ENCODE peak calls at places on chromosomes 11 and 22, in seven cellular contexts. V is ovary, U is tibial nerve, M is K562, E is Peyer's patch, Z is HCT116, K is uterus. T is an unnamed sample.

GRCh38 chr11:79388201-79388600 is 52.6 kb downstream of the TENM4 start:
- DNase-seq in V (no peak), U (no peak), M (no peak), E (no peak), Z (no peak), K (no peak), T (no peak)

GRCh38 chr11:57800444-57801184 is 39.0 kb downstream of the CTNND1 start:
- DNase-seq in V (no peak), U (peak; percentile 49), M (peak; percentile 71), E (no peak), Z (peak; percentile 51), K (no peak), T (peak; percentile 45)

GRCh38 chr11:46675949-46676348 is 24.5 kb downstream of the ARHGAP1 start:
- DNase-seq in V (peak; percentile 29), U (no peak), M (no peak), E (no peak), Z (no peak), K (no peak), T (no peak)

GRCh38 chr22:42399315-42400271 is 32.6 kb downstream of the NFAM1 start:
- DNase-seq in V (peak; percentile 40), U (peak; percentile 17), M (peak; percentile 42), E (peak; percentile 75), Z (no peak), K (no peak), T (no peak)

GRCh38 chr11:94650756-94651155 is 83.6 kb downstream of the PIWIL4 start:
- DNase-seq in V (peak; percentile 51), U (peak; percentile 62), M (no peak), E (no peak), Z (no peak), K (peak; percentile 87), T (no peak)

GRCh38 chr11:26204110-26204509 is 127.8 kb upstream of the ANO3 start:
- DNase-seq in V (no peak), U (no peak), M (no peak), E (no peak), Z (no peak), K (no peak), T (no peak)

GRCh38 chr11:1518301-1518700 is 31.7 kb upstream of the MOB2 start:
- DNase-seq in V (no peak), U (no peak), M (no peak), E (no peak), Z (no peak), K (no peak), T (no peak)

GRCh38 chr22:27866136-27867091 is 52.6 kb downstream of the PITPNB start:
- DNase-seq in V (peak; percentile 78), U (peak; percentile 69), M (no peak), E (no peak), Z (no peak), K (peak; percentile 61), T (no peak)

GRCh38 chr11:93288079-93288478 is 42.5 kb upstream of the DEUP1 start:
- DNase-seq in V (no peak), U (no peak), M (no peak), E (no peak), Z (no peak), K (no peak), T (no peak)

GRCh38 chr11:441418-442274 is at the start of gene ANO9:
- DNase-seq in V (no peak), U (no peak), M (peak; percentile 79), E (peak; percentile 75), Z (no peak), K (no peak), T (no peak)

GRCh38 chr11:118930152-118930712 is 4.5 kb upstream of the BCL9L start:
- DNase-seq in V (peak; percentile 90), U (peak; percentile 89), M (peak; percentile 85), E (peak; percentile 88), Z (peak; percentile 97), K (peak; percentile 91), T (no peak)

GRCh38 chr11:113532697-113533424 is 57.7 kb upstream of the DRD2 start:
- DNase-seq in V (peak; percentile 77), U (peak; percentile 86), M (peak; percentile 68), E (peak; percentile 55), Z (peak; percentile 49), K (peak; percentile 62), T (peak; percentile 27)

GRCh38 chr11:133981156-133981555 is 24.4 kb upstream of the IGSF9B start:
- DNase-seq in V (no peak), U (no peak), M (no peak), E (no peak), Z (no peak), K (no peak), T (no peak)

GRCh38 chr22:19174106-19175025 is 4.2 kb downstream of the SLC25A1 start:
- DNase-seq in V (peak; percentile 56), U (no peak), M (no peak), E (peak; percentile 79), Z (no peak), K (peak; percentile 40), T (peak; percentile 72)

GRCh38 chr11:26992031-26992541 is 1.8 kb upstream of the FIBIN start:
- DNase-seq in V (no peak), U (peak; percentile 36), M (no peak), E (no peak), Z (no peak), K (no peak), T (no peak)

GRCh38 chr11:14251754-14252153 is 107.2 kb downstream of the RRAS2 start:
- DNase-seq in V (no peak), U (no peak), M (no peak), E (no peak), Z (no peak), K (no peak), T (no peak)

GRCh38 chr22:27507935-27508504 is 293.5 kb downstream of the MN1 start:
- DNase-seq in V (no peak), U (no peak), M (no peak), E (no peak), Z (no peak), K (no peak), T (no peak)

GRCh38 chr11:27596388-27596787 is 89.8 kb upstream of the LIN7C start:
- DNase-seq in V (no peak), U (no peak), M (no peak), E (no peak), Z (no peak), K (no peak), T (no peak)

GRCh38 chr22:35333220-35333619 is 33.5 kb downstream of the TOM1 start:
- DNase-seq in V (no peak), U (no peak), M (no peak), E (no peak), Z (no peak), K (no peak), T (no peak)

GRCh38 chr11:22521226-22521625 is 104.4 kb downstream of the FANCF start:
- DNase-seq in V (no peak), U (no peak), M (no peak), E (no peak), Z (peak; percentile 6), K (no peak), T (no peak)

GRCh38 chr11:2089536-2090165 is 49.5 kb downstream of the IGF2 start:
- DNase-seq in V (no peak), U (no peak), M (peak; percentile 95), E (no peak), Z (peak; percentile 73), K (no peak), T (peak; percentile 71)

GRCh38 chr11:27525824-27526516 is 19.4 kb upstream of the LIN7C start:
- DNase-seq in V (no peak), U (no peak), M (no peak), E (no peak), Z (no peak), K (no peak), T (no peak)

GRCh38 chr22:37425800-37426531 is 1.3 kb downstream of the ELFN2 start:
- DNase-seq in V (no peak), U (no peak), M (no peak), E (no peak), Z (no peak), K (no peak), T (no peak)

GRCh38 chr11:35352107-35352888 is 67.1 kb downstream of the SLC1A2 start:
- DNase-seq in V (no peak), U (no peak), M (peak; percentile 29), E (no peak), Z (no peak), K (peak; percentile 41), T (no peak)

GRCh38 chr22:49600891-49601431 is 226.7 kb downstream of the BRD1 start:
- DNase-seq in V (no peak), U (no peak), M (no peak), E (no peak), Z (no peak), K (no peak), T (no peak)

GRCh38 chr11:104694259-104695070 is 203.8 kb downstream of the CASP12 start:
- DNase-seq in V (no peak), U (no peak), M (no peak), E (no peak), Z (no peak), K (no peak), T (no peak)

GRCh38 chr11:118106789-118107335 is 20.1 kb upstream of the SMIM35 start:
- DNase-seq in V (no peak), U (no peak), M (no peak), E (no peak), Z (no peak), K (no peak), T (peak; percentile 24)

DNA sequence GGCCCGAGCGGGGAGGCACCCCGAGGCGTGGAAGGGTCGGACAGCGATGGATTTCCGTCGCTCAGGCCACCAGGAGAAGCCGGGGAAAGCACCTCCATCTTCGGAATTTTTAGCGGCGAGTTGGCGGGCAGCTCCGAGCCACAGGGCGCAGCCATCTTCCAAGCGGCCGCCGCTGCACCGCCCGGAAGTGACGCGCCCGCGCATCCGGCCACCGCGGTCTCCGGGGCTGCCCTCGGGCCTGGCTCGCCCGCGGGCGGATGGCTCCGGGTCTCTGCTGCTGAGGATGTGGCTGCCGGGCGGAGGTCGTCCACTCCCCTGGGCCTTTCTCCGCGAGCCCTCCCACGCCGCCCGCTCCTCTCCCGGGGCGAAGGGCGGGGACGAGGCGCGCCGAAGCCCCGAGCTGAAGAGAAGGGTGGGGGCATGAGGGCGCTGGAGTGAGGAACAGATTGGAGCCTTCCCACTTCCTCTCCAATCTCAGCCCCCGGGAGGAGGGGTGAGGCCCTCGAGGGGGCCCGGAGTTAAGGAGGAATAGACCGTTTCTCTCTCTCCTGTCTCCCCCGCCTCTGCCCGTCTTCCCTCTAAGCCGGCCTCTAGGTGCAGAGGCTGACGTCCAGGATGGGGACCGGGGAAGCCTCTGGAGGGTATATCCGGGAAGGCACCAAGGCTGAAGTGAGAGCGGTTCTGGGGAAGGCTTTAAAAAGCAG is at the start of gene MSANTD2:
- DNase-seq in V (peak; percentile 89), U (peak; percentile 64), M (peak; percentile 76), E (peak; percentile 77), Z (peak; percentile 42), K (peak; percentile 81), T (peak; percentile 56)
- TF ChIP-seq POLR2A in V (peak; percentile 86), U (peak; percentile 75), M (peak; percentile 85), E (peak; percentile 89), Z (peak; percentile 74), K (peak; percentile 72), T (peak; percentile 77)

GRCh38 chr11:64224891-64225607 is 937 bp downstream of the TRPT1 start:
- DNase-seq in V (peak; percentile 50), U (no peak), M (no peak), E (no peak), Z (no peak), K (no peak), T (no peak)
- TF ChIP-seq POLR2A in V (no peak), U (no peak), M (no peak), E (no peak), Z (no peak), K (no peak), T (no peak)

GRCh38 chr11:60194511-60194910 is 11.6 kb upstream of the MS4A6A start:
- DNase-seq in V (no peak), U (no peak), M (no peak), E (no peak), Z (no peak), K (no peak), T (no peak)
- TF ChIP-seq POLR2A in V (no peak), U (no peak), M (no peak), E (no peak), Z (no peak), K (no peak), T (no peak)

GRCh38 chr11:85682330-85683305 is 3.4 kb downstream of the CCDC89 start:
- DNase-seq in V (peak; percentile 86), U (peak; percentile 25), M (peak; percentile 16), E (peak; percentile 51), Z (no peak), K (peak; percentile 76), T (no peak)
- TF ChIP-seq POLR2A in V (peak; percentile 33), U (no peak), M (no peak), E (no peak), Z (no peak), K (no peak), T (peak; percentile 34)